ENCODE peak calls at places on chromosomes 2 and 18, in four cellular contexts. T is GM23248, A is WERI-Rb-1, L is left ventricle myocardium inferior. V is an unnamed sample.

GRCh38 chr2:40488927-40489677 is 37.2 kb upstream of the SLC8A1 start:
- DNase-seq in L (no peak), T (peak), A (no peak), V (no peak)

GRCh38 chr2:43383533-43383932 is 157.1 kb upstream of the ZFP36L2 start:
- DNase-seq in L (no peak), T (no peak), A (no peak), V (no peak)

GRCh38 chr2:110860620-110861019 is 128.2 kb downstream of the ACOXL start:
- DNase-seq in A (no peak), L (no peak), T (no peak), V (no peak)

GRCh38 chr2:145887915-145888314 is 1368.0 kb upstream of the ZEB2 start:
- DNase-seq in L (no peak), A (no peak), T (no peak), V (no peak)

GRCh38 chr2:23640711-23641110 is 255.7 kb downstream of the KLHL29 start:
- DNase-seq in A (no peak), T (no peak), L (no peak), V (no peak)

GRCh38 chr2:205267323-205267722 is 415.0 kb upstream of the NRP2 start:
- DNase-seq in L (no peak), A (no peak), T (no peak), V (no peak)

GRCh38 chr2:186422226-186422625 is 63.8 kb upstream of the ZC3H15 start:
- DNase-seq in T (peak), A (no peak), L (peak), V (no peak)

GRCh38 chr2:46332686-46333281 is 35.6 kb downstream of the EPAS1 start:
- DNase-seq in L (no peak), T (peak), A (no peak), V (no peak)

GRCh38 chr18:75143851-75144250 is 65.1 kb downstream of the PTGR3 start:
- DNase-seq in L (no peak), T (no peak), A (peak), V (no peak)

GRCh38 chr2:210842896-210843295 is 286.5 kb downstream of the CPS1 start:
- DNase-seq in L (no peak), A (no peak), T (no peak), V (no peak)

GRCh38 chr2:215816424-215816823 is 196.9 kb downstream of the MREG start:
- DNase-seq in L (no peak), A (no peak), T (no peak), V (no peak)

GRCh38 chr2:56182420-56182819 is 1.4 kb upstream of the CCDC85A start:
- DNase-seq in A (no peak), T (no peak), L (no peak), V (no peak)

GRCh38 chr2:26884486-26884885 is 36.6 kb downstream of the DPYSL5 start:
- DNase-seq in L (no peak), A (peak), T (no peak), V (no peak)

GRCh38 chr18:23412351-23412964 is 40.6 kb upstream of the RIOK3 start:
- DNase-seq in A (no peak), T (no peak), L (no peak), V (no peak)

GRCh38 chr2:39494784-39495251 is 57.7 kb upstream of the MAP4K3 start:
- DNase-seq in L (no peak), T (peak), A (no peak), V (no peak)

GRCh38 chr2:185738679-185739472 is at the start of gene FSIP2:
- DNase-seq in A (peak), T (peak), L (peak), V (peak)

GRCh38 chr2:23231865-23232264 is 153.1 kb upstream of the KLHL29 start:
- DNase-seq in T (no peak), L (no peak), A (no peak), V (no peak)

GRCh38 chr2:24831736-24832421 is 38.7 kb downstream of the CENPO start:
- DNase-seq in L (peak), A (no peak), T (no peak), V (no peak)

GRCh38 chr2:99373144-99373543 is 36.0 kb downstream of the EIF5B start:
- DNase-seq in A (no peak), L (no peak), T (no peak), V (no peak)

GRCh38 chr2:111905990-111906735 is 7.8 kb downstream of the MERTK start:
- DNase-seq in L (no peak), A (no peak), T (no peak), V (peak)

GRCh38 chr2:88828397-88829137 is 137.1 kb downstream of the RPIA start:
- DNase-seq in L (peak), T (peak), A (no peak), V (no peak)

GRCh38 chr2:113757059-113757657 is 716 bp upstream of the SLC35F5 start:
- DNase-seq in A (no peak), T (no peak), L (no peak), V (no peak)

GRCh38 chr2:113755690-113756063 is 765 bp downstream of the SLC35F5 start:
- DNase-seq in A (no peak), L (no peak), T (peak), V (no peak)

GRCh38 chr2:113754989-113755689 is 1.3 kb downstream of the SLC35F5 start:
- DNase-seq in L (no peak), A (no peak), T (peak), V (no peak)

GRCh38 chr2:113756088-113757058 is at the start of gene SLC35F5:
- DNase-seq in A (peak), L (peak), T (peak), V (peak)

GRCh38 chr2:113754160-113754559 is 2.3 kb downstream of the SLC35F5 start:
- DNase-seq in A (no peak), L (no peak), T (no peak), V (no peak)
- H3K4me3 ChIP-seq in A (no peak), L (peak), T (peak), V (no peak)

GRCh38 chr2:29112379-29112778 is 2.8 kb upstream of the CLIP4 start:
- DNase-seq in L (no peak), A (no peak), T (no peak), V (no peak)

GRCh38 chr2:29114514-29114840 is 738 bp upstream of the CLIP4 start:
- DNase-seq in A (no peak), T (peak), L (no peak), V (no peak)

GRCh38 chr2:29113027-29113686 is 2.1 kb upstream of the CLIP4 start:
- DNase-seq in L (no peak), A (no peak), T (peak), V (no peak)

GRCh38 chr2:29114841-29115609 is at the start of gene CLIP4:
- DNase-seq in L (peak), T (peak), A (peak), V (peak)

GRCh38 chr2:29113891-29114321 is 1.3 kb upstream of the CLIP4 start:
- DNase-seq in A (no peak), L (peak), T (peak), V (no peak)
- H3K4me3 ChIP-seq in A (no peak), L (no peak), T (no peak), V (peak)

DNA sequence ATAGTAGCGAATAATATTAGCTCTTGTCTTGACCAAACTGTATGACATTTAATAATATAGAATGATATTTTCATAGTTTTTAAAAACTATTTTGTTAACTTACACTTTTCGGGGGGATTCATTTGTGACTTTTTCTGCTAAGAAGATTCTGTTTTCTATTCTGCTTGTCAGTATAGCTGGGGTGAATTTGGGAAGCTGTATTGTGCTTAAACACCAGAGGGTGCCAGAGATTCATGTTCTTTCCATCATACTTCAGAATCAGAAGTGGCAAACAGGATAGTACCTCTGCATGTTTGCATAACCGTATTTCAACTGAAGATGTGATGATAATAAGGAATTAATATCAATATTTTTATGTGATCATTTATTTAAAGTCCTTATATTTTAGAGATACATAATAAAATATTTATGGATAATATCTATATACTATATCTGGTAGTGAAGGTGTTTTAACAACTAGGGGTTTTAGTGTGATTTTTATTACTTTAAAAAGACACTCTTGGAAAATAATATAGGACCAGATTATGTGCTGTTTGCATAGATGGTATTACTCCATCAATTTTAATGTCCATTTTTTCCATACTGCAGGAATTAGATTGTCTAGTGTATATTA is 81.0 kb downstream of the TAF4B start:
- DNase-seq in A (peak), L (no peak), T (peak), V (no peak)
- H3K4me3 ChIP-seq in A (no peak), L (no peak), T (no peak), V (no peak)

GRCh38 chr2:91477731-91478672 is 2786.5 kb downstream of the RPIA start:
- DNase-seq in T (peak), L (peak), A (no peak), V (no peak)
- H3K4me3 ChIP-seq in T (peak), L (peak), A (peak), V (peak)

GRCh38 chr2:96147593-96148201 is 2.5 kb upstream of the DUSP2 start:
- DNase-seq in T (no peak), L (no peak), A (peak), V (no peak)

GRCh38 chr2:96146881-96147592 is 1.8 kb upstream of the DUSP2 start:
- DNase-seq in T (peak), A (no peak), L (no peak), V (peak)

GRCh38 chr2:96144481-96145027 is 686 bp downstream of the DUSP2 start:
- DNase-seq in A (peak), T (no peak), L (no peak), V (no peak)

GRCh38 chr2:96145028-96145939 is at the start of gene DUSP2:
- DNase-seq in A (peak), L (peak), T (peak), V (peak)

DNA sequence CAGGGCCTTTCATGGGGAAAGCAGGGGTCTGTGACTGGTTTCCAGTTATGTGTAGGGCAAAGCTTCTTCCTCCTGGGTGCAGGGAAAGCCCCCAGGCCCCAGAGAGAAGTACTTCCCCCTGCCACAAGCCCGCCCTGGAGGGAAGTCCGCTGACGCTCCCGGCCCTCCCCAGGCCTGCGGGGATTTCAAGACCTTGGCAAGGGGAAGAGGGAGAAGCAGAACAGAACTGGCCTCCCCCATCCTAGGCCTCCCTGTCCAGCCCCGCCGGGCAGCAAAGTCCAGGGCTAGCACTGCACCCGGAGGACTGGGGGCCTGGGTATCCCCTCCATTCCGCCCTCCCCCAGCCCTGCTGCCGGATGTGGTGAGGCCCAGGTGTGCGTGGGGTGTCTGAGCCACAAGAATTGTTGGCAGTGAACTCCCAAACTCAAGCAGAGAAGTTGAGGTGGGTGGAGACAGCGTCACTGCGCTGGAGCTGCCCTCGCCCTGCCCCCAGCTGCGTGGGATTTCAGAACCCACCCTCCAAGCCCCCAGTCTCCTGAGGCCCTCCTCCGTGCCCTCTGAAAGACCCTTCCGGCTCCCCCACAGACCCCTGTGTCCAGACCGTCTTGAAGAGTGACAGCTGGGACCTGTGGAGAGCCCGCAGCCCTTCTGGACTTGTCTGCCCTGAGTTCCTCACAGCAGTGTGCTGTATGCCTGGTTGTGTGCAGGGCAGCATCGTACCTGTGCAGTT is 1.1 kb upstream of the DUSP2 start:
- DNase-seq in A (no peak), L (peak), T (no peak), V (peak)
- H3K4me3 ChIP-seq in A (no peak), L (peak), T (no peak), V (no peak)

GRCh38 chr2:175431054-175431780 is 249.7 kb upstream of the ATP5MC3 start:
- DNase-seq in T (no peak), L (no peak), A (no peak), V (no peak)
- H3K4me3 ChIP-seq in T (no peak), L (no peak), A (no peak), V (no peak)

GRCh38 chr2:219181531-219181930 is 3.5 kb downstream of the RETREG2 start:
- DNase-seq in T (no peak), A (no peak), L (no peak), V (no peak)

GRCh38 chr2:219180961-219181360 is 2.9 kb downstream of the RETREG2 start:
- DNase-seq in A (no peak), T (no peak), L (no peak), V (no peak)

GRCh38 chr2:219178377-219179175 is 501 bp downstream of the RETREG2 start:
- DNase-seq in T (peak), L (peak), A (peak), V (peak)

GRCh38 chr2:219177594-219178376 is at the start of gene RETREG2:
- DNase-seq in T (peak), A (peak), L (peak), V (peak)

DNA sequence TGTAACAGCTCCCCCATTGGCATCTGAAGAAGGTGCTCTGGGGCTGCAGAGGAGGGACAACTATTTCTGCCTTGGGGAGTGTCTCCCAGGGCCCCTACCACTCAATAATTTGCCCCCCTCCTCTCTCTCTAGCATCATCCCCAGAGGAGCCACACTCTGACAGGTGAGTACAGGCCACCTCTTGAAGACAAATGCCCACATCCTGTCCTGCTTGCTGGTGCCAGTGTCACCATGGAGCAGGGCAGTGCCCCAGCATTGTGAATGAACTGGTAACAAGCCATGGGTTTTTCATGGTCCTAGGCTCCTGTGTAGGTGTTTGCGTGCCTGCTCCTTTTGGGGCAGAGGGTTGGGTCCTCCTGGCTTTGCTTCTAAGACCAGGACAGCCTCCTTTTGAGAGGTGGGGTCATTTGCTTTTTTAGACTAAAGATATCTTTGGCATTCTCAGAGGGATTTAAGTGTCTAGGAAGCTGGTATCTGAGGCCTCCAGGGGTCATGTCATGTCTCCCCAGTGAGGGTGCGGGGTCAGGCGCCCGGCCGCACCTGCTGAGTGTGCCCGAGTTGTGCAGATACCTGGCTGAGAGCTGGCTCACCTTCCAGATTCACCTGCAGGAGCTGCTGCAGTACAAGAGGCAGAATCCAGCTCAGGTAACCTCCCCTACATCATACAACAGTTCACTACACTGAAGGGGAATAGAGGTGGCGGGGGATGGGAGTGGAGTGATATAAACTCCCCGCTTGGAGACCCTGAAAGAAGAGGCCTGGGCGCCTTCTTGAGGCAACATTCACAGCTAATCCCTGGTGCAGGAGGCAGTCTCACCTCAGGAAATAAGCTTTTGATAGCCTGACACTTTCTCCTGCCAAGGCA is 1.8 kb downstream of the RETREG2 start:
- DNase-seq in T (no peak), A (no peak), L (no peak), V (peak)
- H3K4me3 ChIP-seq in T (peak), A (no peak), L (peak), V (no peak)